ENCODE peak calls at places on chromosomes 1 and 21, in ten cellular contexts. One of them, this sample, is unnamed.

GRCh38 chr1:89557954-89558353 is 33.3 kb downstream of the LRRC8B start:
- DNase-seq in BJ: no peak
- DNase-seq in neural progenitor cell: no peak
- DNase-seq in mammary epithelial cell: peak
- DNase-seq in AG10803: no peak
- DNase-seq in tibial artery: no peak
- DNase-seq in AG09309: no peak
- DNase-seq in cardiac muscle cell: no peak
- DNase-seq in endothelial cell: no peak
- DNase-seq in A549: no peak
- DNase-seq in this sample: no peak

GRCh38 chr1:208202333-208202987 is 41.7 kb downstream of the PLXNA2 start:
- DNase-seq in BJ: no peak
- DNase-seq in cardiac muscle cell: no peak
- DNase-seq in AG09309: no peak
- DNase-seq in tibial artery: no peak
- DNase-seq in neural progenitor cell: peak
- DNase-seq in endothelial cell: no peak
- DNase-seq in A549: no peak
- DNase-seq in mammary epithelial cell: no peak
- DNase-seq in AG10803: no peak
- DNase-seq in this sample: no peak

GRCh38 chr1:41545996-41546938 is 61.8 kb upstream of the EDN2 start:
- DNase-seq in BJ: no peak
- DNase-seq in mammary epithelial cell: no peak
- DNase-seq in cardiac muscle cell: peak
- DNase-seq in A549: no peak
- DNase-seq in endothelial cell: no peak
- DNase-seq in neural progenitor cell: no peak
- DNase-seq in AG10803: peak
- DNase-seq in tibial artery: no peak
- DNase-seq in AG09309: no peak
- DNase-seq in this sample: no peak

GRCh38 chr1:3409737-3410434 is 44.6 kb upstream of the ARHGEF16 start:
- DNase-seq in AG09309: peak
- DNase-seq in mammary epithelial cell: peak
- DNase-seq in cardiac muscle cell: peak
- DNase-seq in tibial artery: peak
- DNase-seq in BJ: no peak
- DNase-seq in endothelial cell: peak
- DNase-seq in A549: peak
- DNase-seq in AG10803: peak
- DNase-seq in neural progenitor cell: peak
- DNase-seq in this sample: no peak

GRCh38 chr1:30366914-30367313 is 356.5 kb downstream of the MATN1 start:
- DNase-seq in mammary epithelial cell: no peak
- DNase-seq in AG09309: no peak
- DNase-seq in BJ: no peak
- DNase-seq in A549: no peak
- DNase-seq in AG10803: no peak
- DNase-seq in cardiac muscle cell: no peak
- DNase-seq in neural progenitor cell: no peak
- DNase-seq in tibial artery: no peak
- DNase-seq in endothelial cell: no peak
- DNase-seq in this sample: no peak

GRCh38 chr1:28243685-28244439 is 7.9 kb downstream of the ATP5IF1 start:
- DNase-seq in cardiac muscle cell: no peak
- DNase-seq in tibial artery: no peak
- DNase-seq in BJ: no peak
- DNase-seq in endothelial cell: no peak
- DNase-seq in mammary epithelial cell: peak
- DNase-seq in AG09309: no peak
- DNase-seq in neural progenitor cell: no peak
- DNase-seq in AG10803: no peak
- DNase-seq in A549: no peak
- DNase-seq in this sample: no peak

GRCh38 chr1:110097507-110098221 is 14.6 kb upstream of the UBL4B start:
- DNase-seq in AG09309: no peak
- DNase-seq in cardiac muscle cell: no peak
- DNase-seq in mammary epithelial cell: no peak
- DNase-seq in endothelial cell: no peak
- DNase-seq in neural progenitor cell: no peak
- DNase-seq in A549: no peak
- DNase-seq in AG10803: no peak
- DNase-seq in tibial artery: no peak
- DNase-seq in BJ: no peak
- DNase-seq in this sample: no peak

GRCh38 chr21:45698493-45698947 is 55.0 kb downstream of the PCBP3 start:
- DNase-seq in cardiac muscle cell: peak
- DNase-seq in mammary epithelial cell: peak
- DNase-seq in tibial artery: peak
- DNase-seq in AG09309: peak
- DNase-seq in BJ: peak
- DNase-seq in A549: no peak
- DNase-seq in endothelial cell: no peak
- DNase-seq in neural progenitor cell: no peak
- DNase-seq in AG10803: peak
- DNase-seq in this sample: no peak

GRCh38 chr1:165257969-165258459 is 98.5 kb downstream of the LMX1A start:
- DNase-seq in mammary epithelial cell: peak
- DNase-seq in endothelial cell: peak
- DNase-seq in AG10803: peak
- DNase-seq in BJ: no peak
- DNase-seq in tibial artery: peak
- DNase-seq in cardiac muscle cell: peak
- DNase-seq in neural progenitor cell: peak
- DNase-seq in AG09309: peak
- DNase-seq in A549: peak
- DNase-seq in this sample: no peak

GRCh38 chr1:230824571-230825060 is 43.7 kb downstream of the C1orf198 start:
- DNase-seq in BJ: no peak
- DNase-seq in neural progenitor cell: no peak
- DNase-seq in endothelial cell: no peak
- DNase-seq in mammary epithelial cell: no peak
- DNase-seq in AG09309: no peak
- DNase-seq in tibial artery: peak
- DNase-seq in cardiac muscle cell: no peak
- DNase-seq in AG10803: peak
- DNase-seq in A549: no peak
- DNase-seq in this sample: no peak

DNA sequence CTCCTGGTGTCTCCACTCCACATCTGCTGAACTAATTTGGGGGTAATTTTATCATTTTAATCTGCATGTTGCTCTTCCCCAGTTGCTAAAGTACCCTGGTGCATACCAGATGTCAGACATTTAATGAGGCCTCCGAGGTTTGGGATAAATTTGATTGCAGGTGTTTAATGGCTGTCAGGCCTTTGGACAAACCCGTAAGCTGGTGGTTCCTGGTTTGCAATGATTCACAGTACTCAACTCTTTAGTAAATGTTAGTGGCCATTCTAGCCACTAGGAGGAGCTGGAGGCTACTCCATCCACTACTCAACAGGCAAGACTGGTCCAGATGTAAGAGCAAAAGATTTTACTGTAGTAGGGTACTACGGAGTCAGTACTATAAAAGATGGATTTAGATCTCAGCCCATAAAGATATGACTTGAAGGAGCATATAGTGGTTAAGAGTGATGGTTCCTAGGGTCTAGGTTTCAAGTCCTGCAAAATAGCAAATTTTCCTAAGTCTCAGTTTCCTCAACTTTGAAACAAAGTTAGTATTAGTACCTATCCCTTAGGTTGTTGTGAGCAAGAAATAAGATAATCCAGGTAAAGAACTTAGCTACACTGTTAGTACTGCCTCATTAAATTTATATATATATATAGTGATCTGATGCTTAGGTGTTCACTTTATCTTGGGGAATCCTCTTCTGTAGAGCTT is 132.8 kb downstream of the SNX7 start:
- DNase-seq in AG10803: peak
- DNase-seq in cardiac muscle cell: peak
- DNase-seq in mammary epithelial cell: peak
- DNase-seq in A549: peak
- DNase-seq in tibial artery: peak
- DNase-seq in neural progenitor cell: peak
- DNase-seq in AG09309: peak
- DNase-seq in endothelial cell: peak
- DNase-seq in BJ: peak
- DNase-seq in this sample: no peak
- TF ChIP-seq CTCF in AG10803: peak
- TF ChIP-seq CTCF in cardiac muscle cell: peak
- TF ChIP-seq CTCF in mammary epithelial cell: peak
- TF ChIP-seq CTCF in A549: peak
- TF ChIP-seq CTCF in tibial artery: peak
- TF ChIP-seq CTCF in neural progenitor cell: peak
- TF ChIP-seq CTCF in AG09309: peak
- TF ChIP-seq CTCF in endothelial cell: peak
- TF ChIP-seq CTCF in BJ: peak
- TF ChIP-seq CTCF in this sample: no peak

DNA sequence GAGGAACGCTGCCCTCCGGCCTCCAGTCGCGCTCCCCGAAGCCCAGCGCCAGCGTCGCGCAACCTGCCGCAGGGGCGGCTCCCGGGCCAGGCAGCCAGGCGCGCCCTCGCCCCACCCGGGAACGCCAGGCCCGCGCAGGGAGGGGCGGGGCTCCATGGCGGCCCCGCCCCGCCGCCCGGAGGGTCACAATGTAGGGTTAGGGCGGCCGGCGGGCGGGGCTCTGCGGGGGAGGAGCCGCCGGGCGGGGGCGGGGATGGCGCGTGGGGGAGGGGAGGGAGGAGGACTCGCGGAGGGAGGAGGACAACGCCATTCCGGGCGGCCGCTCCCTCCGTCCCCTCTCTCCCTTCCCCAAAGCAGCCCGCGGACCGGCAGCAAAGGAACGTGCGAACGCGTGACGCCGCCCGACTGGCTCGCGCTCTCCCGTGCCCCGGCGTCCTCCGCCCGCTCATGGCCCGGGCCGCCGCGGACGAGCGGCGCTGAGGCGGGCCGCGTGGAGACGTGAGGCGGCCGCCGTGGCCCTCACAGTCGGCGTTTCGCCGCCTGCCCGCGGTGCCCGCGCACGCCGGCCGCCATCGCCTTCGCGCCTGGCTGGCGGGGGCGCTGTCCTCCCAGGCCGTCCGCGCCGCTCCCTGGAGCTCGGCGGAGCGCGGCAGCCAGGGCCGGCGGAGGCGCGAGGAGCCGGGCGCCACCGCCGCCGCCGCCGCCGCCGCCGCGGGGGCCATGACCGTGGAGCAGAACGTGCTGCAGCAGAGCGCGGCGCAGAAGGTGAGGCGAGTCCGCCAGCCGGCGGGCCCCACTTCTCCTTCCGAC is at the start of gene USP25:
- DNase-seq in BJ: no peak
- DNase-seq in AG09309: no peak
- DNase-seq in tibial artery: peak
- DNase-seq in A549: peak
- DNase-seq in mammary epithelial cell: peak
- DNase-seq in AG10803: peak
- DNase-seq in neural progenitor cell: peak
- DNase-seq in cardiac muscle cell: peak
- DNase-seq in endothelial cell: peak
- DNase-seq in this sample: peak
- TF ChIP-seq CTCF in BJ: no peak
- TF ChIP-seq CTCF in AG09309: peak
- TF ChIP-seq CTCF in tibial artery: no peak
- TF ChIP-seq CTCF in A549: peak
- TF ChIP-seq CTCF in mammary epithelial cell: peak
- TF ChIP-seq CTCF in AG10803: no peak
- TF ChIP-seq CTCF in neural progenitor cell: no peak
- TF ChIP-seq CTCF in cardiac muscle cell: no peak
- TF ChIP-seq CTCF in endothelial cell: no peak
- TF ChIP-seq CTCF in this sample: no peak

DNA sequence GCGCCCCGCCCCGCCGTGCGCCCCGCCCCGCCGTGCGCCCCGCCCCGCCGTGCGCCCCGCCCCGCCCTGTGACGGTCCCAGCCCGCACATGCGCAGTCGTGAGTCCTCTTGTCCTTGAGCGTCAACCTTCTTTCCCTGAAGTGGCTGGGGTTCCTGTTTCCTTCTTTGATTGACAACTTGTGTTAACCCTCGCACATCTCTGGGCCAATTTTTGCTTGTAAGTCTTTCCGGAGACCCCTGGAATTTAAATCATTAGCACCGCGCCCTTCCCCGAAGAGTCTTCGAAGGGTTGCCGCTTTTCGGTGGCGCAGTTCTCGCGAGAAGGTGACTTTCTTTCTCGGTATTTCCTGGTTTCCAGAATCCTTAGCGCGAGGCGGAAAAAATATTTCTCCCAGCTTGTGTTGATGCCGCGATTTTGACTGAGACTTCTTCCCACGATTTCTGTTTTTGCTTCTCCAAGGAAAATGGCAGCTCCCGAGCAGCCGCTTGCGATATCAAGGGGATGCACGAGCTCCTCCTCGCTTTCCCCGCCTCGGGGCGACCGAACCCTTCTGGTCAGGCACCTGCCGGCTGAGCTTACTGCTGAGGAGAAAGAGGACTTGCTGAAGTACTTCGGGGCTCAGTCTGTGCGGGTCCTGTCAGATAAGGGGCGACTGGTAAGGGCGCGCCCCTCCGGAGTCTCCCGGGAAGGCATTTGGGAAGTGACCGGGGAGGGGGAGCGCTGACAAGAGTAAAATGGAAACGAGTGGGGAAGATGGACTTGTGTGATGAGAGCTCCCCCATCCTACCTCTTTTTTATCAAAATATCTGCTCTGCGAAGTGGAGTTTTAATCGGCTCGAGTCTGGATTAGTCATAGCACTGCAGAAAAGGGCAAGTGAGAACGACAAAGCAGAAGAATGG is at the start of gene RNPC3:
- DNase-seq in tibial artery: peak
- DNase-seq in endothelial cell: peak
- DNase-seq in A549: peak
- DNase-seq in cardiac muscle cell: peak
- DNase-seq in AG10803: peak
- DNase-seq in neural progenitor cell: peak
- DNase-seq in BJ: peak
- DNase-seq in mammary epithelial cell: peak
- DNase-seq in AG09309: peak
- DNase-seq in this sample: peak
- TF ChIP-seq CTCF in tibial artery: no peak
- TF ChIP-seq CTCF in endothelial cell: no peak
- TF ChIP-seq CTCF in A549: no peak
- TF ChIP-seq CTCF in cardiac muscle cell: no peak
- TF ChIP-seq CTCF in AG10803: peak
- TF ChIP-seq CTCF in neural progenitor cell: peak
- TF ChIP-seq CTCF in BJ: peak
- TF ChIP-seq CTCF in mammary epithelial cell: no peak
- TF ChIP-seq CTCF in AG09309: no peak
- TF ChIP-seq CTCF in this sample: no peak

DNA sequence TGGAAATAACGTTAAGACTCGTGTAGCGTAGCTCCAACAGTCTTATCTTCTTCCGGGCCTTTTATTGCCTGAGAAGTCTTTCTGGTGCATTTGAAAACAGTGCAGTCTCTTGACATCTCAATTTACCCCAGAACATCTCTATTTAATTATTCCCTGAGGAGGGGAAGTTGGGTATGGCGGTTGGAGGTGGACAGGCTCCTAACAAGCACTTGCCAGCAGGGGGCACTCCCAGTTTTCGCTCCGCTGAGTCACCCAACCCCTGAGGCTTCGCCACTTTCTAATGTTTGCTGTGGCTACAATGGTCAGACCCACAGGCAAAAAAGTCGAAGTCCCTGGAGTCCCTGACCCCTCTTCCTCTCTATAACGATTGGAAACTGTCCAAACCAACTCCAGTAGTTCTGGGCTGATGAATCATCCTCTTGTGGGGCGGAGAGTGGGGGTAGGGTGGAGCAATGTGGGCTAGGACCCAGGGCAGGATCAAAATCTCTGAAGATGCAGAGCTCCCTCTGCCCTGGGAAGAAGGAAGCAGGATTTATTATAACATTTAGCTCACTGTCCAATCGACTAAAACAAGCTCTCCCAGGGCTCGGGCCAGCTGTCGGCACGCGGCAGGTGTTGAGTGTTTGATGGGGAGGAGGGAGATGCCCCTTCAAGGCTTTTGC is 85.5 kb downstream of the BRINP2 start:
- DNase-seq in cardiac muscle cell: peak
- DNase-seq in mammary epithelial cell: peak
- DNase-seq in BJ: no peak
- DNase-seq in endothelial cell: peak
- DNase-seq in neural progenitor cell: peak
- DNase-seq in AG10803: peak
- DNase-seq in AG09309: peak
- DNase-seq in tibial artery: peak
- DNase-seq in A549: peak
- DNase-seq in this sample: no peak
- TF ChIP-seq CTCF in cardiac muscle cell: peak
- TF ChIP-seq CTCF in mammary epithelial cell: peak
- TF ChIP-seq CTCF in BJ: peak
- TF ChIP-seq CTCF in endothelial cell: peak
- TF ChIP-seq CTCF in neural progenitor cell: peak
- TF ChIP-seq CTCF in AG10803: peak
- TF ChIP-seq CTCF in AG09309: peak
- TF ChIP-seq CTCF in tibial artery: peak
- TF ChIP-seq CTCF in A549: peak
- TF ChIP-seq CTCF in this sample: no peak

This sample was measured in activated B cell treated with CpG ODN at 0.5 μM for 24 hours.